ENCODE peak calls at places on chromosome 9, in seven cellular contexts. P is SW480, N is brain pericyte, R is cerebellum, W is PC-9, O is COR-L47, L is posterior cingulate gyrus. S is an unnamed sample.

GRCh38 chr9:72129271-72130156 is 19.7 kb upstream of the GDA start:
- DNase-seq in P (peak; percentile 55), N (no peak), R (no peak), W (peak; percentile 80), O (no peak), L (no peak), S (no peak)

GRCh38 chr9:4574657-4575243 is 84.5 kb downstream of the SLC1A1 start:
- DNase-seq in P (no peak), N (no peak), R (no peak), W (no peak), O (no peak), L (no peak), S (no peak)

GRCh38 chr9:75891277-75892167 is 1.0 kb downstream of the PCSK5 start:
- DNase-seq in P (peak; percentile 63), N (no peak), R (no peak), W (peak; percentile 21), O (no peak), L (peak; percentile 30), S (peak; percentile 67)

GRCh38 chr9:100111235-100111634 is 12.2 kb downstream of the INVS start:
- DNase-seq in P (no peak), N (no peak), R (peak; percentile 67), W (no peak), O (no peak), L (peak; percentile 80), S (peak; percentile 94)

GRCh38 chr9:130937146-130938076 is 1.6 kb downstream of the FIBCD1 start:
- DNase-seq in P (no peak), N (no peak), R (no peak), W (no peak), O (no peak), L (no peak), S (no peak)

GRCh38 chr9:19231126-19232035 is 888 bp downstream of the DENND4C start:
- DNase-seq in P (peak; percentile 33), N (no peak), R (peak; percentile 29), W (no peak), O (peak; percentile 22), L (no peak), S (no peak)

GRCh38 chr9:135919318-135919717 is 12.0 kb upstream of the CAMSAP1 start:
- DNase-seq in P (no peak), N (no peak), R (no peak), W (no peak), O (no peak), L (no peak), S (peak; percentile 21)

GRCh38 chr9:116417464-116417863 is 263.9 kb downstream of the PAPPA start:
- DNase-seq in P (no peak), N (no peak), R (no peak), W (no peak), O (no peak), L (no peak), S (no peak)

GRCh38 chr9:37636511-37637474 is 14.0 kb upstream of the FRMPD1 start:
- DNase-seq in P (no peak), N (no peak), R (no peak), W (no peak), O (no peak), L (no peak), S (no peak)